ENCODE peak calls at places on chromosome 10, in seven cellular contexts. H is HuH-7; U is activated gamma-delta T cell treated with anti-CD3 and anti-CD28 coated beads, Interleukin-2, amount 50 U/mL, for 16 hours; M is activated naive CD8-positive, alpha-beta T cell treated with anti-CD3 and anti-CD28 coated beads for 36 hours; R is activated T-cell treated with anti-CD3 and anti-CD28 coated beads, Interleukin-2, amount 50 U/mL, for 72 hours; J is activated CD4-positive, alpha-beta T cell treated with anti-CD3 and anti-CD28 coated beads for 24 hours; S is HCEC 1CT. C is an unnamed sample.

GRCh38 chr10:73906524-73907447 is 4.1 kb upstream of the PLAU start:
- DNase-seq in S (peak; percentile 99), J (no peak), H (no peak), U (no peak), R (no peak), M (no peak), C (peak; percentile 98)

GRCh38 chr10:99966306-99966705 is 43.4 kb downstream of the DNMBP start:
- DNase-seq in J (no peak), U (no peak), M (no peak), S (peak; percentile 87), H (no peak), R (no peak), C (peak; percentile 90)

GRCh38 chr10:54587973-54588372 is 213.1 kb downstream of the PCDH15 start:
- DNase-seq in H (no peak), J (no peak), U (no peak), M (no peak), R (no peak), S (no peak), C (no peak)

GRCh38 chr10:47359626-47360418 is 11.7 kb downstream of the RBP3 start:
- DNase-seq in R (no peak), J (no peak), U (no peak), H (no peak), S (no peak), M (no peak), C (no peak)

GRCh38 chr10:930415-931325 is 835 bp downstream of the LARP4B start:
- DNase-seq in H (peak; percentile 59), R (peak; percentile 32), U (no peak), S (peak; percentile 35), M (peak; percentile 36), J (no peak), C (peak; percentile 45)

GRCh38 chr10:52774600-52775106 is 2.1 kb upstream of the MBL2 start:
- DNase-seq in M (no peak), J (no peak), U (no peak), H (peak; percentile 70), R (no peak), S (no peak), C (no peak)

GRCh38 chr10:114271014-114271778 is 32.1 kb downstream of the VWA2 start:
- DNase-seq in J (no peak), M (no peak), H (no peak), U (no peak), R (no peak), S (no peak), C (no peak)

GRCh38 chr10:4704034-4704545 is 121.9 kb upstream of the AKR1E2 start:
- DNase-seq in R (no peak), J (no peak), S (peak; percentile 91), M (no peak), U (no peak), H (no peak), C (peak; percentile 97)

GRCh38 chr10:46232084-46232483 is 54.7 kb upstream of the ANTXRL start:
- DNase-seq in J (no peak), H (no peak), S (no peak), M (no peak), U (no peak), R (no peak), C (no peak)

GRCh38 chr10:120505866-120506265 is 48.8 kb downstream of the PLPP4 start:
- DNase-seq in U (no peak), H (no peak), S (no peak), R (no peak), M (no peak), J (no peak), C (peak; percentile 66)

GRCh38 chr10:80104066-80104926 is 25.8 kb downstream of the TMEM254 start:
- DNase-seq in U (no peak), S (peak; percentile 64), H (no peak), J (no peak), M (no peak), R (no peak), C (peak; percentile 87)

GRCh38 chr10:34186013-34186412 is 629.1 kb downstream of the PARD3 start:
- DNase-seq in R (no peak), J (no peak), U (no peak), M (no peak), H (no peak), S (no peak), C (no peak)

GRCh38 chr10:78712147-78712546 is 356.6 kb upstream of the ZMIZ1 start:
- DNase-seq in H (no peak), R (no peak), M (no peak), U (no peak), J (no peak), S (no peak), C (no peak)

GRCh38 chr10:12479924-12480323 is 130.6 kb downstream of the CAMK1D start:
- DNase-seq in R (no peak), M (no peak), U (no peak), H (no peak), J (no peak), S (no peak), C (no peak)

C was measured in iris pigment epithelial cell.